ENCODE peak calls at places on chromosomes 5 and 9, in five cellular contexts. O is H1, A is WTC11, N is K562, J is HepG2. B is an unnamed sample.

GRCh38 chr9:94921072-94921471 is 194.6 kb downstream of the AOPEP start:
- DNase-seq in O (no peak), A (no peak), N (no peak), J (no peak), B (no peak)

GRCh38 chr5:78985407-78986223 is 505 bp upstream of the ARSB start:
- DNase-seq in O (no peak), A (no peak), N (no peak), J (peak), B (no peak)

GRCh38 chr5:61304611-61305369 is 27.3 kb upstream of the ZSWIM6 start:
- DNase-seq in O (no peak), A (no peak), N (peak), J (peak), B (no peak)

GRCh38 chr5:158895573-158895972 is 204.1 kb downstream of the EBF1 start:
- DNase-seq in O (no peak), A (no peak), N (no peak), J (no peak), B (no peak)

GRCh38 chr5:98205691-98206461 is 567.6 kb upstream of the RGMB start:
- DNase-seq in O (no peak), A (no peak), N (no peak), J (no peak), B (no peak)

GRCh38 chr5:141747152-141747640 is 65.2 kb upstream of the ARAP3 start:
- DNase-seq in O (peak), A (peak), N (peak), J (no peak), B (no peak)

GRCh38 chr5:139422307-139422893 is 16.9 kb downstream of the DNAJC18 start:
- DNase-seq in O (no peak), A (no peak), N (peak), J (peak), B (no peak)

GRCh38 chr9:101582593-101582992 is 12.2 kb downstream of the PPP3R2 start:
- DNase-seq in O (no peak), A (no peak), N (no peak), J (no peak), B (no peak)

GRCh38 chr5:172451771-172452197 is 2.5 kb downstream of the SH3PXD2B start:
- DNase-seq in O (no peak), A (no peak), N (no peak), J (peak), B (no peak)

GRCh38 chr9:8903077-8903476 is 1103.5 kb upstream of the DMAC1 start:
- DNase-seq in O (no peak), A (no peak), N (no peak), J (no peak), B (no peak)

GRCh38 chr9:130940693-130941576 is 1.9 kb upstream of the FIBCD1 start:
- DNase-seq in O (peak), A (peak), N (peak), J (peak), B (no peak)

GRCh38 chr9:72363908-72364678 is 915 bp downstream of the ZFAND5 start:
- DNase-seq in O (no peak), A (peak), N (peak), J (peak), B (no peak)

GRCh38 chr5:112642885-112643284 is 94.8 kb upstream of the APC start:
- DNase-seq in O (no peak), A (no peak), N (no peak), J (no peak), B (no peak)

GRCh38 chr5:92641031-92641962 is 939.7 kb downstream of the NR2F1-AS1 start:
- DNase-seq in O (no peak), A (no peak), N (no peak), J (peak), B (no peak)

GRCh38 chr9:112396416-112396815 is 16.5 kb downstream of the HSDL2 start:
- DNase-seq in O (no peak), A (no peak), N (no peak), J (no peak), B (no peak)

GRCh38 chr5:147669113-147669869 is 113.2 kb downstream of the JAKMIP2 start:
- DNase-seq in O (no peak), A (no peak), N (no peak), J (no peak), B (no peak)

GRCh38 chr9:94210616-94211603 is 48.2 kb upstream of the ZNF169 start:
- DNase-seq in O (no peak), A (no peak), N (no peak), J (no peak), B (no peak)

GRCh38 chr9:92637886-92638620 is 31.9 kb downstream of the IPPK start:
- DNase-seq in O (no peak), A (no peak), N (no peak), J (no peak), B (no peak)

GRCh38 chr5:63125862-63126261 is 547.2 kb downstream of the LRRC70 start:
- DNase-seq in O (peak), A (no peak), N (peak), J (peak), B (no peak)

GRCh38 chr9:32570262-32570661 is 2.7 kb downstream of the NDUFB6 start:
- DNase-seq in O (no peak), A (no peak), N (no peak), J (no peak), B (no peak)

GRCh38 chr9:32577316-32577715 is 4.4 kb upstream of the NDUFB6 start:
- DNase-seq in O (no peak), A (no peak), N (no peak), J (no peak), B (no peak)

GRCh38 chr9:32572900-32573523 is at the start of gene NDUFB6:
- DNase-seq in O (no peak), A (peak), N (peak), J (peak), B (peak)

GRCh38 chr9:32566770-32567169 is 6.2 kb downstream of the NDUFB6 start:
- DNase-seq in O (no peak), A (no peak), N (no peak), J (no peak), B (no peak)

DNA sequence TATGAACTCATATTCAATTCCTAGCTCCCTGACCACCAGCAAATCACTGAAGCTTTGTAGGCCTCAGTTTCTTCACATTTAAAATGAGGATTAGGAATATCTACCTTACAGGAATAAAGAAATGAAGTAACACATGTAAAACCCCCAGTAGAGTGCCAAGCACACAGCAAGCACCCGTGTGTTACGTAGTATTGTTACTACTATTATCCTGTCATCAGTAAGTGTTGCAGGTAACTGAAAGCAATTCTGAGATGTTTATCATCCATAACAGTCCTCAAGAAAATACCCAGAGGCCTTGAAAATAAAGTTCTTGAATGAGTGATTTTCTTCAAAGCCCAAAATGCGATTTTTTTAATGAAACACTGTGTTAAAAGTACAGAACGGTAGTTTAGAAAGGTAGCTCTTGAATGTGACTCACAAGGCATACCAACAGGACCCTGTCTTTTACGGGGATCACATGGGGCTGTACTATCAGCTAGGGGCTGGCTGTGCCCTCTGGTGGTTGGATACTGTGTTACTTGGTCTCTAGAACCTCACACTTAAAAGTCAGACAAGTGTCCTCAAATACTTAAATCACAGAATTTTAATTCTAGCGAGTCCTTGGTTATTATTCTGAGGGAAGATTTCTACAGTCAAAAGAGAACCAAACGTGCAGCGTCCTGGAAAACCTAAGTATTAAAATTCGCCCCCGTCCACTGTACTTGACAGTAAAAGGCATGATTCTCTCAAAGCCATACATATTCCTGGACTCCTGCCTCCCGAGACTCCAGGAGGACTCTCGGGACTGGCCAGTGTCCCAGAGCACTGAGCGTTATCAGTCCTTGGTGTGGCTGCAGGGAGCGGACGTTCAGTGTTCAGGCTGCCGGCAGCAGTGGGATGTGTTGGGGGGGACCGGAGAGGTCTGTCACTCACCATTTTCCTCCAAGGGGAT is 725 bp downstream of the NDUFB6 start:
- DNase-seq in O (no peak), A (peak), N (peak), J (peak), B (peak)
- TF ChIP-seq ATF2 in O (no peak), A (no peak), N (no peak), J (no peak), B (no peak)

DNA sequence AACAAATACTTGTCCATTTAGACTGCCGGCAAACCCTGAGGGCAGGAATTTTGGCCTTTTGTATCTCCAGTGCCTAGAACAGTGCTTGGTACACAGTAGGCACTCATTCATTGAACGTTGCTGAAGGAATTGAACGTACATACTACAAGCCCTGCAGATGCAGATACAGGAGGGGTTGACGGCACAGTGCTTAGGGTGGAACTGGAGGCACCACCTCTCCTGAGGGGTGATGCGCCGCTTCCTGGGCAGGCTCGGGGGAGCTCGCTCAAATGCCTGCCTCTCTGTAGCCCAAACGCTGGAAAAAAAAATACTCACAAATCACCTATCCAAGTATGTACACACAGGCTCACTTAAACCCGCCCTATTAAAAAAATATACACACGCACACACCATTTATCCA is 594 bp upstream of the COMMD10 start:
- DNase-seq in O (no peak), A (no peak), N (peak), J (no peak), B (no peak)
- TF ChIP-seq ATF2 in O (no peak), A (no peak), N (no peak), J (no peak), B (no peak)

GRCh38 chr5:1153428-1153827 is 41.6 kb upstream of the SLC12A7 start:
- DNase-seq in O (no peak), A (no peak), N (no peak), J (no peak), B (no peak)

GRCh38 chr5:1156754-1157460 is 44.5 kb upstream of the SLC6A19 start:
- DNase-seq in O (no peak), A (no peak), N (no peak), J (no peak), B (no peak)

GRCh38 chr5:1155191-1156032 is 43.5 kb upstream of the SLC12A7 start:
- DNase-seq in O (no peak), A (no peak), N (peak), J (no peak), B (no peak)

GRCh38 chr5:1158647-1159340 is 42.6 kb upstream of the SLC6A19 start:
- DNase-seq in O (no peak), A (no peak), N (no peak), J (no peak), B (no peak)

GRCh38 chr5:1156033-1156753 is 44.3 kb upstream of the SLC12A7 start:
- DNase-seq in O (no peak), A (peak), N (no peak), J (no peak), B (no peak)
- TF ChIP-seq ATF2 in O (no peak), A (no peak), N (no peak), J (no peak), B (no peak)

GRCh38 chr5:57896596-57896995 is 414.0 kb upstream of the ACTBL2 start:
- DNase-seq in O (no peak), A (no peak), N (no peak), J (no peak), B (no peak)
- TF ChIP-seq ATF2 in O (no peak), A (no peak), N (no peak), J (no peak), B (no peak)

GRCh38 chr9:132108728-132109127 is 29.1 kb upstream of the MED27 start:
- DNase-seq in O (no peak), A (no peak), N (no peak), J (no peak), B (no peak)
- TF ChIP-seq ATF2 in O (no peak), A (no peak), N (no peak), J (no peak), B (no peak)

B was measured in GM12878.